ENCODE peak calls at places on chromosomes 13 and 19, in five cellular contexts. J is heart left ventricle, Y is Peyer's patch, Q is Calu3, E is psoas muscle. O is an unnamed sample.

GRCh38 chr13:108270442-108270841 is 924 bp downstream of the TNFSF13B start:
- DNase-seq in Y (no peak), E (no peak), Q (no peak), J (no peak), O (no peak)

GRCh38 chr13:30796132-30796832 is 60.9 kb downstream of the ALOX5AP start:
- DNase-seq in J (no peak), E (no peak), Q (peak; percentile 45), Y (no peak), O (no peak)

GRCh38 chr13:99124695-99125334 is 75.8 kb upstream of the UBAC2 start:
- DNase-seq in Q (no peak), Y (no peak), E (no peak), J (no peak), O (no peak)

GRCh38 chr13:20043207-20043925 is 84.8 kb downstream of the ZMYM2 start:
- DNase-seq in Q (no peak), E (no peak), Y (no peak), J (no peak), O (no peak)

GRCh38 chr13:97403893-97404683 is 29.9 kb upstream of the RAP2A start:
- DNase-seq in E (no peak), Y (no peak), Q (no peak), J (no peak), O (no peak)

GRCh38 chr19:47310819-47311218 is 1.2 kb downstream of the C5AR1 start:
- DNase-seq in Q (no peak), Y (no peak), J (peak; percentile 51), E (no peak), O (peak; percentile 53)

GRCh38 chr13:20136781-20137703 is 23.8 kb downstream of the GJA3 start:
- DNase-seq in J (no peak), Q (peak; percentile 71), Y (peak; percentile 63), E (no peak), O (peak; percentile 45)

GRCh38 chr19:41350735-41351338 is 2.9 kb downstream of the TGFB1 start:
- DNase-seq in Q (no peak), J (peak; percentile 35), E (no peak), Y (no peak), O (no peak)

GRCh38 chr13:110402301-110403069 is 95.4 kb downstream of the COL4A2 start:
- DNase-seq in Y (no peak), J (no peak), Q (no peak), E (no peak), O (no peak)

GRCh38 chr19:29690842-29691241 is 24.2 kb downstream of the C19orf12 start:
- DNase-seq in Y (peak; percentile 64), J (no peak), Q (peak; percentile 43), E (peak; percentile 54), O (no peak)

GRCh38 chr13:113981611-113982295 is 7.9 kb upstream of the C13orf46 start:
- DNase-seq in E (peak; percentile 38), Y (peak; percentile 40), J (no peak), Q (no peak), O (no peak)

GRCh38 chr19:33794578-33795369 is 1.9 kb upstream of the KCTD15 start:
- DNase-seq in Q (no peak), Y (no peak), J (no peak), E (no peak), O (no peak)

GRCh38 chr19:14530505-14530904 is 1.1 kb downstream of the TECR start:
- DNase-seq in J (no peak), E (no peak), Q (no peak), Y (no peak), O (no peak)

GRCh38 chr19:10454267-10454666 is 33.9 kb downstream of the PDE4A start:
- DNase-seq in E (no peak), Q (no peak), Y (no peak), J (no peak), O (no peak)

GRCh38 chr13:114022876-114023275 is 49.0 kb upstream of the C13orf46 start:
- DNase-seq in Q (no peak), Y (no peak), E (no peak), J (no peak), O (no peak)

GRCh38 chr13:59111711-59112110 is 1052.0 kb downstream of the DIAPH3 start:
- DNase-seq in E (no peak), Y (no peak), J (no peak), Q (no peak), O (no peak)

GRCh38 chr13:40534456-40534855 is 132.0 kb downstream of the FOXO1 start:
- DNase-seq in Q (no peak), Y (no peak), J (no peak), E (no peak), O (no peak)

GRCh38 chr13:100645382-100645781 is 29.2 kb downstream of the TMTC4 start:
- DNase-seq in Q (no peak), Y (no peak), E (no peak), J (no peak), O (no peak)

GRCh38 chr13:104015646-104016396 is 949.6 kb upstream of the SLC10A2 start:
- DNase-seq in Y (no peak), E (no peak), J (no peak), Q (peak; percentile 19), O (no peak)

GRCh38 chr19:3397266-3398022 is 31.1 kb downstream of the NFIC start:
- DNase-seq in E (peak; percentile 76), J (no peak), Q (peak; percentile 73), Y (no peak), O (no peak)

GRCh38 chr13:110261166-110262081 is 45.5 kb downstream of the COL4A1 start:
- DNase-seq in J (peak; percentile 18), Y (no peak), Q (peak; percentile 6), E (no peak), O (no peak)

GRCh38 chr13:54841682-54842081 is 1813.1 kb downstream of the OLFM4 start:
- DNase-seq in Y (no peak), E (no peak), Q (no peak), J (no peak), O (no peak)

GRCh38 chr13:93007928-93008327 is 218.7 kb upstream of the GPC6 start:
- DNase-seq in J (no peak), E (no peak), Q (no peak), Y (no peak), O (no peak)

GRCh38 chr19:11480927-11481776 is at the start of gene ELAVL3:
- DNase-seq in Q (no peak), Y (no peak), E (no peak), J (no peak), O (no peak)

GRCh38 chr19:43731346-43731745 is 15.5 kb downstream of the IRGC start:
- DNase-seq in J (no peak), E (no peak), Q (no peak), Y (no peak), O (no peak)

GRCh38 chr19:7386308-7386707 is 37.6 kb downstream of the ARHGEF18 start:
- DNase-seq in J (no peak), Q (no peak), Y (no peak), E (no peak), O (no peak)

GRCh38 chr13:84137292-84137691 is 255.0 kb upstream of the SLITRK1 start:
- DNase-seq in J (no peak), Q (no peak), E (no peak), Y (peak; percentile 50), O (no peak)

GRCh38 chr13:24253520-24254150 is 55.7 kb upstream of the C1QTNF9 start:
- DNase-seq in E (no peak), Y (no peak), Q (no peak), J (no peak), O (no peak)

GRCh38 chr19:927044-927706 is 1.3 kb downstream of the ARID3A start:
- DNase-seq in Q (no peak), Y (peak; percentile 78), J (peak; percentile 54), E (peak; percentile 86), O (peak; percentile 78)

GRCh38 chr13:84126671-84127171 is 244.4 kb upstream of the SLITRK1 start:
- DNase-seq in Y (no peak), J (no peak), E (no peak), Q (no peak), O (no peak)

GRCh38 chr13:39210961-39211534 is 172.8 kb downstream of the NHLRC3 start:
- DNase-seq in Q (no peak), J (no peak), E (no peak), Y (no peak), O (no peak)

GRCh38 chr19:41541990-41542584 is 33.9 kb upstream of the CEACAM21 start:
- DNase-seq in J (peak; percentile 47), Y (peak; percentile 91), E (no peak), Q (peak; percentile 74), O (peak; percentile 68)

GRCh38 chr19:32870154-32870573 is 597 bp upstream of the SLC7A9 start:
- DNase-seq in Q (no peak), J (no peak), E (peak; percentile 31), Y (peak; percentile 85), O (no peak)

GRCh38 chr13:112719016-112719415 is 29.2 kb downstream of the ATP11A start:
- DNase-seq in Q (peak; percentile 18), E (peak; percentile 27), Y (peak; percentile 39), J (no peak), O (no peak)
- TF ChIP-seq CTCF in Q (no peak), E (no peak), Y (no peak), J (no peak), O (no peak)

GRCh38 chr13:25268561-25268960 is 18.7 kb downstream of the MTMR6 start:
- DNase-seq in E (no peak), J (no peak), Y (no peak), Q (no peak), O (no peak)

GRCh38 chr13:25262261-25262660 is 25.0 kb downstream of the MTMR6 start:
- DNase-seq in E (no peak), J (no peak), Y (no peak), Q (no peak), O (no peak)

GRCh38 chr13:25267715-25268114 is 19.6 kb downstream of the MTMR6 start:
- DNase-seq in Q (no peak), J (no peak), E (no peak), Y (no peak), O (no peak)
- TF ChIP-seq CTCF in Q (no peak), J (peak; percentile 9), E (no peak), Y (peak; percentile 4), O (no peak)

GRCh38 chr13:94620286-94620896 is 18.7 kb downstream of the GPR180 start:
- DNase-seq in Q (no peak), J (no peak), Y (no peak), E (no peak), O (no peak)
- TF ChIP-seq CTCF in Q (no peak), J (peak; percentile 41), Y (peak; percentile 28), E (peak; percentile 36), O (no peak)

GRCh38 chr19:56869886-56870285 is 29.4 kb upstream of the PEG3 start:
- DNase-seq in J (no peak), E (no peak), Y (no peak), Q (no peak), O (no peak)

GRCh38 chr19:56873493-56873892 is 33.0 kb upstream of the PEG3 start:
- DNase-seq in E (no peak), Q (no peak), Y (no peak), J (no peak), O (no peak)

GRCh38 chr19:56866563-56866962 is 26.0 kb upstream of the PEG3 start:
- DNase-seq in Y (no peak), E (no peak), J (no peak), Q (no peak), O (no peak)

GRCh38 chr19:56864443-56865125 is 24.1 kb upstream of the PEG3 start:
- DNase-seq in Q (no peak), E (no peak), Y (no peak), J (no peak), O (no peak)

DNA sequence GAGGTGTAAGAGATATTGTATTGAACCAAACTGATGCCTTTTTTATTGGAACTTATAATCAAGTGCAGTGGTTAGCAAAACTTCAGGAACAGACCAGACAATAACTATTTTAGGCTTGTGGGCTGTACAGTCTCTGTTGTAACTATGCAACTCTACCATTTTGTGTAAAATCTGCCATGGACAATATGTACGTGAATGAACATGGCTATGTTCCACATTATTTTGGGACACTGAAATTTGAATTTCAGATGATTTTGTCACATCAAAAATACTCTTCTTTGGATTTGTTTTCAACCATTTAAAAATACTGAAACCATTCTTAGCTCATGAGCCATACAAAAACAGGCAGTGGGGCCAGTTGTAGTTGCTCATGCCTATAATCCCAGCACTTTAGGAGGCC is 27.9 kb upstream of the PEG3 start:
- DNase-seq in Y (no peak), J (no peak), E (no peak), Q (no peak), O (no peak)
- TF ChIP-seq CTCF in Y (no peak), J (no peak), E (no peak), Q (no peak), O (no peak)